ENCODE peak calls at places on chromosomes 12 and 14, in eight cellular contexts. B is breast epithelium; L is GM23338; F is RWPE2; Y is effector memory CD4-positive, alpha-beta T cell; C is IMR-90; A is adipocyte; N is upper lobe of right lung. H is an unnamed sample. For H3K4me1, the result is how much of the 10 kb centered on the place peaks cover.

GRCh38 chr14:30417999-30418398 is 141.0 kb upstream of the G2E3 start:
- DNase-seq in L (no peak), F (no peak), C (no peak), B (no peak), Y (no peak), N (no peak), A (no peak), H (no peak)

GRCh38 chr14:23561873-23562821 is 5.4 kb downstream of the AP1G2 start:
- DNase-seq in L (no peak), F (no peak), B (no peak), C (no peak), Y (no peak), A (no peak), N (peak), H (no peak)

GRCh38 chr12:120228291-120229070 is 27.6 kb upstream of the RPLP0 start:
- DNase-seq in L (peak), F (no peak), Y (peak), A (peak), B (peak), N (peak), C (peak), H (peak)

GRCh38 chr12:13219320-13219719 is 22.8 kb downstream of the EMP1 start:
- DNase-seq in Y (no peak), L (no peak), N (no peak), F (no peak), C (no peak), B (no peak), A (no peak), H (no peak)

GRCh38 chr12:32494676-32495075 is 95.3 kb downstream of the FGD4 start:
- DNase-seq in N (no peak), C (no peak), B (no peak), Y (no peak), F (no peak), L (no peak), A (no peak), H (peak)

GRCh38 chr12:69884386-69884785 is 59.4 kb downstream of the MYRFL start:
- DNase-seq in L (no peak), B (no peak), A (no peak), N (no peak), Y (no peak), F (no peak), C (no peak), H (no peak)

GRCh38 chr12:11880424-11880823 is 190.3 kb upstream of the BCL2L14 start:
- DNase-seq in Y (no peak), L (no peak), C (no peak), N (no peak), A (no peak), F (no peak), B (no peak), H (no peak)

GRCh38 chr12:128811806-128812205 is 12.0 kb downstream of the SLC15A4 start:
- DNase-seq in F (no peak), Y (no peak), C (no peak), L (no peak), A (no peak), N (no peak), B (no peak), H (no peak)

GRCh38 chr14:103504991-103505565 is 17.6 kb downstream of the CKB start:
- DNase-seq in N (no peak), F (no peak), A (no peak), C (no peak), Y (no peak), L (peak), B (no peak), H (no peak)

GRCh38 chr14:56666716-56667115 is 87.1 kb downstream of the TMEM260 start:
- DNase-seq in Y (no peak), L (no peak), B (no peak), A (peak), C (peak), N (no peak), F (no peak), H (no peak)

GRCh38 chr12:6700646-6701051 is at the start of gene PIANP:
- DNase-seq in C (peak), N (peak), L (peak), Y (peak), A (peak), B (no peak), F (no peak), H (peak)

GRCh38 chr12:53613821-53614220 is 12.4 kb downstream of the ATF7 start:
- DNase-seq in Y (no peak), F (no peak), A (peak), B (no peak), N (no peak), L (no peak), C (peak), H (no peak)

GRCh38 chr12:89307665-89308253 is 44.5 kb downstream of the DUSP6 start:
- DNase-seq in B (no peak), Y (no peak), F (no peak), C (no peak), L (no peak), A (no peak), N (no peak), H (no peak)

GRCh38 chr12:51318846-51319570 is 5.0 kb downstream of the BIN2 start:
- DNase-seq in C (no peak), F (no peak), B (no peak), Y (peak), N (no peak), A (peak), L (no peak), H (peak)

GRCh38 chr14:104105071-104105821 is 19.7 kb downstream of the ASPG start:
- DNase-seq in C (no peak), N (peak), A (no peak), Y (no peak), F (no peak), L (no peak), B (peak), H (no peak)

GRCh38 chr12:53452159-53453077 is 516 bp downstream of the PCBP2 start:
- DNase-seq in B (peak), Y (peak), N (peak), F (peak), C (peak), L (peak), A (peak), H (peak)

GRCh38 chr14:58919262-58919661 is 269.2 kb upstream of the DAAM1 start:
- DNase-seq in B (no peak), N (no peak), Y (no peak), A (peak), F (no peak), C (peak), L (no peak), H (no peak)

GRCh38 chr14:64766430-64767151 is 62.4 kb downstream of the PLEKHG3 start:
- DNase-seq in B (no peak), F (peak), C (no peak), L (peak), N (no peak), A (no peak), Y (no peak), H (no peak)

GRCh38 chr12:112841891-112842290 is 50.3 kb downstream of the RPH3A start:
- DNase-seq in L (no peak), C (no peak), Y (no peak), N (no peak), A (no peak), B (no peak), F (no peak), H (no peak)

GRCh38 chr14:52220924-52221802 is 46.3 kb upstream of the PTGDR start:
- DNase-seq in Y (no peak), B (no peak), N (no peak), F (no peak), A (no peak), L (no peak), C (no peak), H (no peak)

GRCh38 chr12:175250-175649 is 38.7 kb downstream of the SLC6A12 start:
- DNase-seq in N (no peak), B (no peak), F (no peak), C (no peak), A (no peak), L (no peak), Y (no peak), H (no peak)

GRCh38 chr12:11705010-11705409 is 55.5 kb downstream of the ETV6 start:
- DNase-seq in Y (no peak), C (peak), B (no peak), L (no peak), A (peak), F (no peak), N (no peak), H (no peak)

GRCh38 chr12:107317751-107318553 is 224.6 kb upstream of the CRY1 start:
- DNase-seq in C (peak), F (peak), A (peak), Y (peak), N (peak), B (peak), L (peak), H (no peak)

GRCh38 chr12:123120452-123121166 is 30.3 kb downstream of the PITPNM2 start:
- DNase-seq in F (no peak), L (no peak), B (no peak), Y (no peak), C (no peak), N (no peak), A (no peak), H (no peak)

GRCh38 chr12:26646571-26646970 is 186.4 kb downstream of the ITPR2 start:
- DNase-seq in L (no peak), F (no peak), N (no peak), C (peak), A (no peak), Y (no peak), B (no peak), H (no peak)

GRCh38 chr14:98198385-98198784 is 1073.6 kb downstream of the BCL11B start:
- DNase-seq in L (no peak), B (no peak), F (no peak), A (no peak), N (no peak), Y (peak), C (no peak), H (no peak)

GRCh38 chr12:80000831-80001230 is 65.9 kb upstream of the PPP1R12A start:
- DNase-seq in C (no peak), N (no peak), F (no peak), Y (no peak), A (no peak), B (no peak), L (no peak), H (no peak)

GRCh38 chr14:22518073-22518472 is 71.0 kb downstream of the DAD1 start:
- DNase-seq in C (no peak), A (no peak), L (no peak), B (no peak), Y (no peak), N (no peak), F (no peak), H (no peak)

GRCh38 chr12:71070416-71071155 is 87.2 kb downstream of the TSPAN8 start:
- DNase-seq in C (no peak), A (peak), Y (no peak), N (no peak), B (no peak), L (no peak), F (no peak), H (no peak)

GRCh38 chr12:106753526-106753925 is 21.0 kb upstream of the RIC8B start:
- DNase-seq in C (no peak), Y (peak), A (no peak), B (no peak), N (no peak), L (no peak), F (no peak), H (peak)

GRCh38 chr12:31002999-31003398 is 70.7 kb upstream of the DDX11 start:
- DNase-seq in N (peak), B (no peak), L (no peak), C (peak), A (peak), F (no peak), Y (no peak), H (no peak)

GRCh38 chr12:127270193-127270592 is 996.8 kb upstream of the TMEM132C start:
- DNase-seq in Y (no peak), L (no peak), N (no peak), B (no peak), F (peak), A (peak), C (peak), H (no peak)

GRCh38 chr14:89024691-89025090 is 200.2 kb downstream of the TTC8 start:
- DNase-seq in Y (no peak), B (no peak), N (no peak), A (no peak), C (no peak), L (no peak), F (no peak), H (no peak)

GRCh38 chr14:89027097-89027740 is 202.8 kb downstream of the TTC8 start:
- DNase-seq in F (no peak), Y (peak), C (peak), A (peak), L (peak), N (peak), B (peak), H (peak)

GRCh38 chr14:89028462-89029134 is 204.1 kb downstream of the TTC8 start:
- DNase-seq in N (no peak), B (no peak), F (no peak), C (no peak), Y (no peak), L (no peak), A (no peak), H (no peak)

GRCh38 chr14:89022274-89022673 is 197.8 kb downstream of the TTC8 start:
- DNase-seq in Y (no peak), N (no peak), C (no peak), B (no peak), L (no peak), A (no peak), F (no peak), H (no peak)

GRCh38 chr14:89025581-89026236 is 201.3 kb downstream of the TTC8 start:
- DNase-seq in F (no peak), N (no peak), Y (no peak), A (peak), L (no peak), B (no peak), C (peak), H (no peak)
- H3K4me1 ChIP-seq in F (under half), N (under half), Y (under half), A (under half), L (under half), B (under half), C (under half), H (under half)

GRCh38 chr14:61472801-61473376 is 151.5 kb downstream of the PRKCH start:
- DNase-seq in F (no peak), B (no peak), N (no peak), L (no peak), A (no peak), Y (peak), C (peak), H (peak)
- H3K4me1 ChIP-seq in F (half or more), B (under half), N (half or more), L (under half), A (half or more), Y (half or more), C (under half), H (half or more)

DNA sequence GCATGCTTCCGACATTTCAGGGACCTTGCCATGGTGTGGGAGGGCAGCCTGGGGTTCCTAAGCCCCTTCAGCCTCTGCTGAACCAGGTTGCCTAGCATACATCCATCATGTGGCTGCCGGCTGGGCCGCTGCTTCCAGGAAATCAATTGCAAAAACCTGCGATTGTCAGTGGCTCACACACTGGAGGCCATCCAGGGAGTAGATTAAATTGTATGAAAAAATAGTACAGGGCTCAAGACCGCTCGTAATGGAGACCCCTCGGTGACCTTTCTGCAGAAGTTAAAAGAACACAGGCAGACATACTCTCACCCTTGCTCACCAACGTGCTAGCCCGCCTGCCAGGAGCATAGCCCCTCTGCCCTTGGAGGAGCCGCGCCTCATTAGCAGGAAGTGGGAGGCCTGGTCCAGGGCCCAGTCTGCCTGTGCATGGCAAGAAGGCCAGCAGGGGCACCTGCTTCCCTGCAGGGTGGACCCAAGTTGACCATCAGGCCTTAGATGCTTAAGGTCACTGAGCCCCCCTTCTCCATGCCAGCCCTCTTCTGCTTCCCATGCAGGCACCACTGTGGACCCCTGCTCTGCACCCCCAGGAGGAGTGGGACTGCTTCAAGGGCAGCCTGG is 31.4 kb upstream of the CIPC start:
- DNase-seq in C (no peak), L (no peak), N (no peak), F (no peak), Y (no peak), A (no peak), B (no peak), H (no peak)
- H3K4me1 ChIP-seq in C (under half), L (under half), N (under half), F (under half), Y (under half), A (under half), B (under half), H (under half)

GRCh38 chr14:72864712-72865365 is 29.1 kb downstream of the DPF3 start:
- DNase-seq in L (no peak), A (no peak), B (no peak), F (no peak), N (no peak), Y (no peak), C (peak), H (no peak)
- H3K4me1 ChIP-seq in L (under half), A (under half), B (under half), F (under half), N (under half), Y (under half), C (under half), H (under half)

GRCh38 chr14:61570188-61570960 is 124.9 kb upstream of the HIF1A start:
- DNase-seq in L (no peak), B (no peak), F (no peak), C (peak), Y (no peak), A (no peak), N (no peak), H (no peak)
- H3K4me1 ChIP-seq in L (under half), B (under half), F (half or more), C (under half), Y (under half), A (half or more), N (under half), H (half or more)

GRCh38 chr12:116860281-116860680 is 21.0 kb downstream of the HRK start:
- DNase-seq in Y (no peak), L (no peak), N (no peak), C (no peak), F (no peak), B (no peak), A (no peak), H (no peak)
- H3K4me1 ChIP-seq in Y (under half), L (under half), N (under half), C (under half), F (under half), B (under half), A (under half), H (half or more)

H was measured in OCI-LY7.